ENCODE peak calls at places on chromosomes 13 and 19, in eight cellular contexts. O, S, B, Y, G, I, Q and T are unnamed samples.

GRCh38 chr19:56147307-56147706 is 6.2 kb downstream of the ZNF444 start:
- DNase-seq in I (no peak), B (no peak), Y (no peak), Q (no peak), O (no peak), S (no peak), G (no peak), T (no peak)

GRCh38 chr19:50695251-50696064 is 24.1 kb downstream of the SHANK1 start:
- DNase-seq in Y (no peak), O (peak; percentile 69), B (no peak), Q (no peak), I (peak; percentile 82), S (no peak), G (peak; percentile 87), T (no peak)

GRCh38 chr13:34757441-34757840 is 184.6 kb upstream of the NBEA start:
- DNase-seq in Y (no peak), G (no peak), B (no peak), S (no peak), O (no peak), Q (no peak), I (no peak), T (no peak)

GRCh38 chr13:92843549-92843948 is 383.1 kb upstream of the GPC6 start:
- DNase-seq in G (no peak), O (no peak), I (no peak), Y (no peak), Q (no peak), B (no peak), S (no peak), T (no peak)

GRCh38 chr13:20671789-20672188 is 31.7 kb upstream of the IL17D start:
- DNase-seq in Y (no peak), I (no peak), Q (no peak), O (no peak), G (no peak), B (no peak), S (no peak), T (no peak)

GRCh38 chr19:41638624-41639023 is 11.8 kb upstream of the CEACAM4 start:
- DNase-seq in B (no peak), Q (no peak), S (no peak), G (no peak), O (no peak), I (no peak), Y (no peak), T (peak; percentile 14)

GRCh38 chr13:46389985-46390384 is 2.9 kb upstream of the RUBCNL start:
- DNase-seq in I (no peak), Q (peak; percentile 31), Y (peak; percentile 79), G (no peak), O (no peak), S (no peak), B (no peak), T (no peak)

GRCh38 chr19:16791942-16792341 is 37.3 kb upstream of the SIN3B start:
- DNase-seq in O (no peak), I (no peak), Y (no peak), B (no peak), G (no peak), S (no peak), Q (no peak), T (no peak)

GRCh38 chr19:19316082-19316481 is 4.2 kb downstream of the SUGP1 start:
- DNase-seq in I (no peak), S (no peak), O (no peak), Q (no peak), G (no peak), B (no peak), Y (no peak), T (no peak)

GRCh38 chr13:106372199-106373160 is 163.0 kb downstream of the EFNB2 start:
- DNase-seq in Q (no peak), Y (no peak), O (no peak), B (peak; percentile 95), G (no peak), S (no peak), I (no peak), T (no peak)

GRCh38 chr13:23354520-23354919 is 79.0 kb downstream of the SACS start:
- DNase-seq in Y (no peak), Q (no peak), O (no peak), I (no peak), S (no peak), G (no peak), B (no peak), T (no peak)

GRCh38 chr13:20658451-20658850 is 45.0 kb upstream of the IL17D start:
- DNase-seq in B (no peak), Q (no peak), Y (no peak), G (no peak), S (no peak), I (no peak), O (no peak), T (no peak)

GRCh38 chr13:40269086-40269485 is 397.4 kb downstream of the FOXO1 start:
- DNase-seq in B (no peak), O (no peak), Q (no peak), S (no peak), G (no peak), I (no peak), Y (no peak), T (no peak)

GRCh38 chr13:21435710-21436151 is 23.4 kb downstream of the ZDHHC20 start:
- DNase-seq in Q (peak; percentile 71), I (no peak), G (peak; percentile 51), Y (peak; percentile 63), S (peak; percentile 87), O (no peak), B (peak; percentile 85), T (no peak)

GRCh38 chr13:51727634-51728274 is 76.2 kb downstream of the DHRS12 start:
- DNase-seq in Q (no peak), I (no peak), B (no peak), O (no peak), S (no peak), Y (no peak), G (no peak), T (no peak)

GRCh38 chr13:113442354-113442984 is 10.8 kb downstream of the ADPRHL1 start:
- DNase-seq in G (no peak), S (no peak), Y (no peak), Q (no peak), B (no peak), I (no peak), O (no peak), T (no peak)

GRCh38 chr19:19661675-19662251 is 1.7 kb downstream of the ATP13A1 start:
- DNase-seq in Y (peak; percentile 93), S (no peak), G (peak; percentile 32), B (no peak), O (no peak), Q (peak; percentile 66), I (peak; percentile 30), T (no peak)

GRCh38 chr19:35006342-35006998 is 6.3 kb downstream of the GRAMD1A start:
- DNase-seq in B (peak; percentile 87), O (no peak), Y (no peak), Q (peak; percentile 99), I (no peak), S (no peak), G (no peak), T (no peak)
- TF ChIP-seq POLR2AphosphoS5 in B (peak; percentile 55), O (no peak), Y (no peak), Q (no peak), I (no peak), S (no peak), G (no peak), T (no peak)

DNA sequence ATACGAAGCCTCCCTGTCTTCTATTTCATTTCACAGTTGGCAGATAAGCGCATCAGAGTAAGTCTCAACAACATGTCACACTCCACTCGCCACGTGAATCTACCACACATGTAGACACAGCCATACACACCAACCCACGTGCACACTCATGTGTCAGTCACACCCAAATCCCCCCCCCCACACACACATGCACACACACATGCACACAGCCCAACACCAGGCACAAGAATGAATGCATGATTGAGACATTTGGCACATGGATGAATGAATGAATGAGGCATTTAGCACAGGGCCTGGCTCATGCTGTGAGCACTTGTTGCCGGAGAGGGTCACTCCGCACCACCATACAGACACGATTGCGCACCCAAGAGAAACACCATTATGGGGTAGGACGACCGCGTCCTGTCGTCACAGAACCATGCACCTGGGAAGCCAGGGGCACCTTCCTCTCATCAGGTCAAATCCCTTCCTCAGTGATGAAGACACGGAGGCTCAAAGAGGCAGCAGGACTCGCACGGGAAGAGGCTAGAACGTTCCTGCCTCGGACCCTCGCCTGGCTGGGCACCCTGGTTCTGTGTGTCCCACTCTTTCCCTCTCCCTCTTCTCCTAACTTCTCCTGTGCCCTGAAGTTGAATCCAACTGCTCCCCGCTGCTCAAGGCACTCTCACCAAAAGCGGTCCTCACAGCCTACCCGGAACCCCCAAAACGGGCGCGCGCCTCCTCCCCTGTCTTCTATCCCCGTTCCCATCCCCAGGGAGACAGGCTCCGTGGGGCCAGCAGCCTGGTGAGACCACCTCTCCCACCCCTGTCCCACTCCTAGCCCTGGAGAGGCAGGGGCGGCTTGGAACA is 1.4 kb downstream of the MEIS3 start:
- DNase-seq in G (no peak), B (no peak), Y (no peak), S (no peak), O (peak; percentile 38), Q (no peak), I (peak; percentile 69), T (no peak)
- TF ChIP-seq EZH2 in G (no peak), B (peak; percentile 68), Y (no peak), S (no peak), O (peak; percentile 49), Q (no peak), I (peak; percentile 60), T (no peak)

DNA sequence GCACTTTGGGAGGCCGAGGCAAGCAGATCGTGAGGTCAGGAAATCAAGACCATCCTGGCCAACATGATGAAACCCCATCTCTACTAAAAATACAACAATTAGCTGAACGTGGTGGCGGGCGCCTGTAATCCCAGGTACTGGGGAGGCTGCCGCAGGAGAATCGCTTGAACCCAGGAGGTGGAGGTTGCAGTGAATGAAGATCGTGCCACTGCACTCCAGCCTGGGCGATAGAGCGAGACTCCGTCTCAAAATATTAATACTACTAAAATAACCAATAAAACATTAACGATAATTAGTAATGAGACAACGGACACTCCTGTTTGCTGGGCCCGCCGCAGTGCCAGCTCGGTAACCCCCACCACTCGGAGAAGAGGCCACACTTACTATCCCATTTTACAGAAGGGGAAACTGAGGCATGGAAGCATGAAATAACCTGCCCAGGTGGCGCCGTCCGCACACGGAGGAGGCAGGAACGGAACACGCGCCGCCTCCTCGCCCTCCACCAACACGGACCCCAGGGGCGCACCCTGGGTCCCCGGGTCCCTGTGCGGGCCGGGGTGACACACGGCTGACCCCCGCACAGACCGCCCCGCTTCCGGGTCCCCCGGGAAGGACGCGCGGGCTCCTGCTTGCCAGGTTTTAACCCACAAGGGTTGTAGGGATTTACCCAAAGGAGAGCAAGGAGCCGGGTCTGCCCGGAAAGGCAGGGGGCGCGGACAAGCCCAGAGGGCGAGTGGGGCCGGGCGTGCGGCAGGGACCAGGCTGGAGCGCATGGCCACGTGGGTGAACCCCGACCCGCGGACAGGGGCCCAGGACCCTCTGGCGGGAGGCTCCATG is 1.6 kb downstream of the R3HDM4 start:
- DNase-seq in Y (no peak), S (no peak), Q (no peak), O (peak; percentile 81), G (peak; percentile 49), I (peak; percentile 79), B (no peak), T (no peak)
- H3K4me3 ChIP-seq in Y (no peak overlapping the region), S (peak overlapping the region; percentile 20), Q (peak overlapping the region; percentile 9), O (peak overlapping the region; percentile 54), G (peak overlapping the region; percentile 96), I (peak overlapping the region; percentile 40), B (no peak overlapping the region), T (no peak overlapping the region)

GRCh38 chr13:36543671-36544070 is 111.4 kb downstream of the CCNA1 start:
- DNase-seq in I (no peak), S (no peak), Q (no peak), G (no peak), B (no peak), Y (no peak), O (no peak), T (no peak)
- TF ChIP-seq POLR2AphosphoS5 in I (no peak), S (no peak), Q (no peak), G (no peak), B (no peak), Y (no peak), O (no peak), T (no peak)